ENCODE peak calls at places on chromosomes 12 and 14, in five cellular contexts. One of them, this sample, is unnamed.

GRCh38 chr12:104482113-104482512 is 25.4 kb downstream of the CHST11 start:
- DNase-seq in tibial artery: no peak
- DNase-seq in GM23338: no peak
- DNase-seq in astrocyte: no peak
- DNase-seq in AG04450: no peak
- DNase-seq in this sample: no peak

GRCh38 chr12:52495385-52495784 is 2.3 kb upstream of the KRT6A start:
- DNase-seq in GM23338: peak; percentile 54
- DNase-seq in astrocyte: no peak
- DNase-seq in tibial artery: no peak
- DNase-seq in AG04450: no peak
- DNase-seq in this sample: no peak

GRCh38 chr12:85279449-85280137 is 427 bp upstream of the ALX1 start:
- DNase-seq in AG04450: no peak
- DNase-seq in tibial artery: no peak
- DNase-seq in astrocyte: no peak
- DNase-seq in GM23338: peak; percentile 50
- DNase-seq in this sample: no peak

GRCh38 chr12:75488553-75488952 is 8.0 kb downstream of the GLIPR1 start:
- DNase-seq in GM23338: peak; percentile 65
- DNase-seq in AG04450: no peak
- DNase-seq in astrocyte: peak; percentile 29
- DNase-seq in tibial artery: no peak
- DNase-seq in this sample: no peak

GRCh38 chr14:73751157-73751691 is 37.0 kb upstream of the PNMA1 start:
- DNase-seq in tibial artery: no peak
- DNase-seq in GM23338: no peak
- DNase-seq in AG04450: no peak
- DNase-seq in astrocyte: no peak
- DNase-seq in this sample: no peak

GRCh38 chr14:49980027-49980426 is 87.1 kb downstream of the ARF6 start:
- DNase-seq in GM23338: no peak
- DNase-seq in astrocyte: no peak
- DNase-seq in tibial artery: no peak
- DNase-seq in AG04450: no peak
- DNase-seq in this sample: no peak

GRCh38 chr12:46718495-46718894 is 107.3 kb downstream of the SLC38A4 start:
- DNase-seq in GM23338: no peak
- DNase-seq in AG04450: no peak
- DNase-seq in astrocyte: no peak
- DNase-seq in tibial artery: no peak
- DNase-seq in this sample: no peak

GRCh38 chr12:45170456-45171042 is 45.3 kb upstream of the ANO6 start:
- DNase-seq in astrocyte: peak; percentile 45
- DNase-seq in tibial artery: peak; percentile 71
- DNase-seq in GM23338: peak; percentile 94
- DNase-seq in AG04450: peak; percentile 53
- DNase-seq in this sample: peak; percentile 12

GRCh38 chr12:39375206-39375808 is 67.6 kb downstream of the KIF21A start:
- DNase-seq in GM23338: peak; percentile 57
- DNase-seq in AG04450: no peak
- DNase-seq in astrocyte: peak; percentile 54
- DNase-seq in tibial artery: no peak
- DNase-seq in this sample: no peak

GRCh38 chr14:100580316-100581227 is 6.6 kb downstream of the BEGAIN start:
- DNase-seq in AG04450: no peak
- DNase-seq in astrocyte: no peak
- DNase-seq in GM23338: no peak
- DNase-seq in tibial artery: no peak
- DNase-seq in this sample: no peak

GRCh38 chr12:132512197-132513069 is 22.5 kb downstream of the FBRSL1 start:
- DNase-seq in GM23338: no peak
- DNase-seq in astrocyte: no peak
- DNase-seq in tibial artery: no peak
- DNase-seq in AG04450: no peak
- DNase-seq in this sample: no peak

GRCh38 chr12:132508860-132509732 is 19.1 kb downstream of the FBRSL1 start:
- DNase-seq in astrocyte: no peak
- DNase-seq in GM23338: no peak
- DNase-seq in tibial artery: no peak
- DNase-seq in AG04450: no peak
- DNase-seq in this sample: no peak

GRCh38 chr12:132511516-132512196 is 21.7 kb downstream of the FBRSL1 start:
- DNase-seq in AG04450: no peak
- DNase-seq in GM23338: no peak
- DNase-seq in tibial artery: no peak
- DNase-seq in astrocyte: no peak
- DNase-seq in this sample: no peak

GRCh38 chr12:132510111-132510724 is 20.3 kb downstream of the FBRSL1 start:
- DNase-seq in AG04450: no peak
- DNase-seq in GM23338: no peak
- DNase-seq in tibial artery: no peak
- DNase-seq in astrocyte: no peak
- DNase-seq in this sample: no peak

DNA sequence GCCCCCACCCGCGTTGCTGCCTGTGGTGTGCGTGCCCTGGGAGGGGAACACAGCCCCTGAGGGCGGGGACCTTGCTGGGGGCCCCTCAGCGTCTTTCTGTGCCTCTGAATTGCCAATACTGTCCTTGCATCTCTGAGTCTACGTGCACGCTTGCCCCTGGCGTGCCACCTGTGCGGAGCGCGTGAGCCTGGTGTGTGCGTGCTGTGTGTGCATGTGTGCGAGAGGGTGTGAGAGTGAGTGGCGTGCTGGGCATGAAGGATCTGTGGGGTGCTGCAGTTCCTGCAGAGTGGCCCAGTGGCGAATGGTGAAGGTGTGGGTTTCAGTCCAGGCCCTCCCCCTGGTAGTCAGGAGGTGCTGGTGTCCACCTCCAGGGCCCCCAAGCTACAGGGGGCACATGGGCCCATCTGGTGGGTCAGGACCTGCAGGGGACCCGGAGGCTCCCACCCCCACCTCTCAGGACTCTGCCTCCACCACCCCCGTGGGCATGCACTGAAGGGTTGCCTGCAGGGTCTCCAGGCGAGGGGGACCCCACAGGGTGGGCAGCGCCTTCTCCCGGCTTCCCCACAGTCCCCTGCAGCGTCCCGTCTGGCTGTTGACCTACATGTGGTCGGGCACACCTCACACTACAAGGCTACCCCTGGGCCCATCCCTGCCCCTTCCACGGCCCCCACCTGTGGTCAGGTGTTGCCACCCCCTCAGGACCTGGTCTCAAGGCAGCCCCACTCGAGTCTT is 21.0 kb downstream of the FBRSL1 start:
- DNase-seq in tibial artery: no peak
- DNase-seq in GM23338: no peak
- DNase-seq in AG04450: no peak
- DNase-seq in astrocyte: no peak
- DNase-seq in this sample: no peak
- H3K27ac ChIP-seq in tibial artery: no peak overlapping the region
- H3K27ac ChIP-seq in GM23338: no peak overlapping the region
- H3K27ac ChIP-seq in AG04450: no peak overlapping the region
- H3K27ac ChIP-seq in astrocyte: no peak overlapping the region
- H3K27ac ChIP-seq in this sample: no peak overlapping the region

GRCh38 chr12:124385219-124385969 is 90.5 kb downstream of the RFLNA start:
- DNase-seq in tibial artery: no peak
- DNase-seq in AG04450: peak; percentile 61
- DNase-seq in GM23338: no peak
- DNase-seq in astrocyte: peak; percentile 88
- DNase-seq in this sample: no peak

GRCh38 chr12:124387510-124387855 is 92.6 kb downstream of the RFLNA start:
- DNase-seq in astrocyte: no peak
- DNase-seq in tibial artery: no peak
- DNase-seq in AG04450: no peak
- DNase-seq in GM23338: no peak
- DNase-seq in this sample: no peak

GRCh38 chr12:124386661-124387509 is 92.0 kb downstream of the RFLNA start:
- DNase-seq in tibial artery: no peak
- DNase-seq in astrocyte: no peak
- DNase-seq in GM23338: no peak
- DNase-seq in AG04450: no peak
- DNase-seq in this sample: no peak

GRCh38 chr12:124384299-124384894 is 89.5 kb downstream of the RFLNA start:
- DNase-seq in AG04450: no peak
- DNase-seq in tibial artery: no peak
- DNase-seq in GM23338: no peak
- DNase-seq in astrocyte: no peak
- DNase-seq in this sample: no peak

DNA sequence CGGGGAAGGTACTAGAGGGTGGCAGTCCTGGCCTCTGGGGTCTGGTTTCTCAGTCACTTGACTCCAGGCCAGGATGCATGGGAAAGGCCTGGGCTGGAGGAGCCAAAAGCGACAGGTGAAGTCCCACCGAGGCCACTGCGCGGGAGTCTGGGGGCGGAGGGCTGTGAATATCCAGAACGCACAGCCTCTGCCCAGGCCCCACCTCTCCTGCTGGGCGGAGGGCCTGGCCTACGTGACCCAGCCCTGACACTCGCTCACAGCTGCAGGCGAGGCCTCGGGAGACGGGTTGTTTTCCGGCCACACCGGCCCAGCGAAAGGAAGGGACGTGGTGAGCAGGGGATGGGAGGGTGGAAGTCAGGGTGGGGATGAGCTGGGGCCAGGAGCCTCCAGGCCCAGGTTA is 91.2 kb downstream of the RFLNA start:
- DNase-seq in tibial artery: no peak
- DNase-seq in astrocyte: peak; percentile 42
- DNase-seq in GM23338: no peak
- DNase-seq in AG04450: no peak
- DNase-seq in this sample: no peak
- H3K27ac ChIP-seq in tibial artery: peak overlapping the region; percentile 96
- H3K27ac ChIP-seq in astrocyte: peak overlapping the region; percentile 96
- H3K27ac ChIP-seq in GM23338: no peak overlapping the region
- H3K27ac ChIP-seq in AG04450: peak overlapping the region; percentile 88
- H3K27ac ChIP-seq in this sample: peak overlapping the region; percentile 11

GRCh38 chr12:121576851-121577391 is 3.9 kb downstream of the KDM2B start:
- DNase-seq in AG04450: peak; percentile 81
- DNase-seq in tibial artery: no peak
- DNase-seq in astrocyte: peak; percentile 85
- DNase-seq in GM23338: peak; percentile 92
- DNase-seq in this sample: no peak
- H3K27ac ChIP-seq in AG04450: peak overlapping the region; percentile 98
- H3K27ac ChIP-seq in tibial artery: peak overlapping the region; percentile 74
- H3K27ac ChIP-seq in astrocyte: peak overlapping the region; percentile 96
- H3K27ac ChIP-seq in GM23338: peak overlapping the region; percentile 100
- H3K27ac ChIP-seq in this sample: peak overlapping the region; percentile 94

GRCh38 chr14:21308132-21308478 is 28.2 kb downstream of the RPGRIP1 start:
- DNase-seq in astrocyte: no peak
- DNase-seq in AG04450: no peak
- DNase-seq in tibial artery: no peak
- DNase-seq in GM23338: peak; percentile 8
- DNase-seq in this sample: no peak
- H3K27ac ChIP-seq in astrocyte: no peak overlapping the region
- H3K27ac ChIP-seq in AG04450: no peak overlapping the region
- H3K27ac ChIP-seq in tibial artery: no peak overlapping the region
- H3K27ac ChIP-seq in GM23338: peak overlapping the region; percentile 94
- H3K27ac ChIP-seq in this sample: peak overlapping the region; percentile 43

GRCh38 chr12:56267443-56268071 is 815 bp downstream of the COQ10A start:
- DNase-seq in astrocyte: no peak
- DNase-seq in AG04450: no peak
- DNase-seq in GM23338: peak; percentile 58
- DNase-seq in tibial artery: no peak
- DNase-seq in this sample: no peak
- H3K27ac ChIP-seq in astrocyte: no peak overlapping the region
- H3K27ac ChIP-seq in AG04450: peak overlapping the region; percentile 39
- H3K27ac ChIP-seq in GM23338: peak overlapping the region; percentile 96
- H3K27ac ChIP-seq in tibial artery: peak overlapping the region; percentile 83
- H3K27ac ChIP-seq in this sample: no peak overlapping the region

GRCh38 chr14:106013879-106014376 is 487.5 kb downstream of the TMEM121 start:
- DNase-seq in tibial artery: no peak
- DNase-seq in GM23338: no peak
- DNase-seq in AG04450: no peak
- DNase-seq in astrocyte: no peak
- DNase-seq in this sample: no peak
- H3K27ac ChIP-seq in tibial artery: no peak overlapping the region
- H3K27ac ChIP-seq in GM23338: no peak overlapping the region
- H3K27ac ChIP-seq in AG04450: no peak overlapping the region
- H3K27ac ChIP-seq in astrocyte: no peak overlapping the region
- H3K27ac ChIP-seq in this sample: no peak overlapping the region

GRCh38 chr14:88384653-88385205 is 728 bp upstream of the SPATA7 start:
- DNase-seq in AG04450: no peak
- DNase-seq in GM23338: no peak
- DNase-seq in tibial artery: peak; percentile 25
- DNase-seq in astrocyte: no peak
- DNase-seq in this sample: no peak

GRCh38 chr14:88388741-88389282 is 3.4 kb downstream of the SPATA7 start:
- DNase-seq in tibial artery: no peak
- DNase-seq in GM23338: no peak
- DNase-seq in astrocyte: no peak
- DNase-seq in AG04450: no peak
- DNase-seq in this sample: no peak

GRCh38 chr14:88386395-88386794 is 938 bp downstream of the SPATA7 start:
- DNase-seq in tibial artery: no peak
- DNase-seq in AG04450: no peak
- DNase-seq in astrocyte: no peak
- DNase-seq in GM23338: no peak
- DNase-seq in this sample: no peak

GRCh38 chr14:88380405-88380804 is 5.1 kb upstream of the SPATA7 start:
- DNase-seq in GM23338: peak; percentile 27
- DNase-seq in astrocyte: peak; percentile 2
- DNase-seq in tibial artery: no peak
- DNase-seq in AG04450: no peak
- DNase-seq in this sample: no peak

GRCh38 chr14:88385212-88386101 is at the start of gene SPATA7:
- DNase-seq in GM23338: peak; percentile 99
- DNase-seq in astrocyte: peak; percentile 85
- DNase-seq in tibial artery: peak; percentile 93
- DNase-seq in AG04450: peak; percentile 56
- DNase-seq in this sample: peak; percentile 6
- H3K27ac ChIP-seq in GM23338: peak within 1 kb of the TSS; percentile 40
- H3K27ac ChIP-seq in astrocyte: peak within 1 kb of the TSS; percentile 83
- H3K27ac ChIP-seq in tibial artery: peak within 1 kb of the TSS; percentile 89
- H3K27ac ChIP-seq in AG04450: peak within 1 kb of the TSS; percentile 58
- H3K27ac ChIP-seq in this sample: peak within 1 kb of the TSS; percentile 12

DNA sequence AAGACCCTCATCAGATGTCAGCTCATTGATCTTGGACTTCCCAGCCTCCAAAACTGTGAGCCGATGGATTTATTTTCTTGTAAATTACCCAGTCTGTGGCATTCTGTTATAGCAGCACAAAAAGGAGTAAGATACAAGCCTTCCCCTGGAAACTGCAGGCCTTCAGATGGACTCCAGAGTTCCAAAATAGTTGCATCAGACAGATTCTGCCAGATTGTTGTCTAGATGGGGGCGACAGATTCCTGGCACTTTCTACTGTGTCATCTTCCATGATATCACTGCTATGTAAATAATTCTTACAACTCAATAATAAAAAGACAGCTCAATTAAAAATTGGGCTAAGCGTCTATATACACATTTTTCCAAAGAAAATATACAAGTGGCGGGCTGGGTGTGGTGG is 17.2 kb upstream of the MARK3 start:
- DNase-seq in tibial artery: no peak
- DNase-seq in AG04450: no peak
- DNase-seq in GM23338: no peak
- DNase-seq in astrocyte: no peak
- DNase-seq in this sample: no peak
- H3K27ac ChIP-seq in tibial artery: no peak overlapping the region
- H3K27ac ChIP-seq in AG04450: no peak overlapping the region
- H3K27ac ChIP-seq in GM23338: no peak overlapping the region
- H3K27ac ChIP-seq in astrocyte: no peak overlapping the region
- H3K27ac ChIP-seq in this sample: no peak overlapping the region